ENCODE peak calls at places on chromosomes 12 and 14, in four cellular contexts. S, L, A and N are unnamed samples.

GRCh38 chr12:115857923-115858322 is 419.6 kb downstream of the MED13L start:
- ATAC-seq in S (peak), L (no peak), A (no peak), N (no peak)

GRCh38 chr12:75766263-75767160 is 255.1 kb upstream of the KRR1 start:
- ATAC-seq in S (peak), L (no peak), A (no peak), N (no peak)

GRCh38 chr14:75379930-75380270 is 47.9 kb upstream of the JDP2 start:
- ATAC-seq in S (no peak), L (no peak), A (no peak), N (no peak)

GRCh38 chr14:85766295-85766694 is 236.4 kb downstream of the FLRT2 start:
- ATAC-seq in S (no peak), L (no peak), A (no peak), N (no peak)

GRCh38 chr14:57403521-57403864 is 13.1 kb downstream of the NAA30 start:
- ATAC-seq in S (no peak), L (no peak), A (no peak), N (no peak)

GRCh38 chr12:102645968-102646367 is 165.6 kb upstream of the IGF1 start:
- ATAC-seq in S (no peak), L (no peak), A (no peak), N (no peak)

GRCh38 chr14:32186248-32186647 is 15.6 kb upstream of the RNU6-7 start:
- ATAC-seq in S (no peak), L (no peak), A (no peak), N (no peak)

GRCh38 chr12:104570174-104570907 is 113.6 kb downstream of the CHST11 start:
- ATAC-seq in S (no peak), L (no peak), A (peak), N (no peak)

GRCh38 chr12:113261847-113262470 is 40.7 kb downstream of the TPCN1 start:
- ATAC-seq in S (no peak), L (no peak), A (peak), N (no peak)

GRCh38 chr12:2092890-2093289 is 40.1 kb downstream of the CACNA1C start:
- ATAC-seq in S (no peak), L (no peak), A (no peak), N (peak)

GRCh38 chr14:31994391-31995033 is 82.6 kb upstream of the ARHGAP5 start:
- ATAC-seq in S (no peak), L (no peak), A (no peak), N (no peak)

GRCh38 chr12:31967569-31967968 is 8.4 kb downstream of the RESF1 start:
- ATAC-seq in S (no peak), L (peak), A (peak), N (no peak)

GRCh38 chr12:21471294-21471693 is 30.1 kb downstream of the RECQL start:
- ATAC-seq in S (no peak), L (no peak), A (no peak), N (no peak)

GRCh38 chr14:55688566-55688965 is 108.6 kb downstream of the KTN1 start:
- ATAC-seq in S (no peak), L (no peak), A (no peak), N (no peak)

GRCh38 chr12:76024102-76024781 is 7.3 kb downstream of the PHLDA1 start:
- ATAC-seq in S (no peak), L (no peak), A (no peak), N (no peak)

GRCh38 chr12:6998708-6999451 is 19.4 kb downstream of the LPCAT3 start:
- ATAC-seq in S (peak), L (no peak), A (no peak), N (no peak)

GRCh38 chr12:80016684-80017083 is 81.8 kb upstream of the PPP1R12A start:
- ATAC-seq in S (no peak), L (no peak), A (no peak), N (peak)

GRCh38 chr14:74934476-74935339 is 11.6 kb upstream of the RPS6KL1 start:
- ATAC-seq in S (no peak), L (no peak), A (peak), N (no peak)

GRCh38 chr12:48997719-48998496 is 1.3 kb downstream of the DDN start:
- ATAC-seq in S (peak), L (peak), A (peak), N (no peak)

GRCh38 chr12:22709292-22709691 is 84.3 kb downstream of the ETNK1 start:
- ATAC-seq in S (no peak), L (no peak), A (no peak), N (peak)

GRCh38 chr12:55467836-55468235 is 2.1 kb downstream of the OR6C70 start:
- ATAC-seq in S (no peak), L (no peak), A (no peak), N (no peak)

GRCh38 chr12:1488908-1489381 is 105.4 kb downstream of the FBXL14 start:
- ATAC-seq in S (no peak), L (peak), A (peak), N (no peak)

GRCh38 chr12:29113101-29113500 is 36.0 kb upstream of the FAR2 start:
- ATAC-seq in S (peak), L (no peak), A (no peak), N (peak)

GRCh38 chr14:22974530-22975313 is 7.6 kb downstream of the AJUBA start:
- ATAC-seq in S (no peak), L (no peak), A (no peak), N (no peak)

GRCh38 chr14:63956326-63956725 is 103.5 kb downstream of the SYNE2 start:
- ATAC-seq in S (no peak), L (no peak), A (no peak), N (no peak)

GRCh38 chr14:32230181-32230580 is 27.1 kb upstream of the RNU6-8 start:
- ATAC-seq in S (peak), L (no peak), A (no peak), N (peak)

GRCh38 chr12:124565071-124565491 is 2.3 kb downstream of the NCOR2 start:
- ATAC-seq in S (no peak), L (no peak), A (no peak), N (no peak)